ENCODE peak calls at places on chromosomes 16 and 17, in eight cellular contexts. P is IMR-90, I is mucosa of descending colon, B is mammary epithelial cell, S is uterus, G is heart left ventricle, R is neural progenitor cell, V is cardiac fibroblast. A is an unnamed sample.

GRCh38 chr16:84197487-84198128 is 6.7 kb downstream of the ADAD2 start:
- DNase-seq in P (no peak), I (no peak), B (no peak), S (no peak), G (no peak), R (no peak), V (no peak), A (no peak)

GRCh38 chr17:38534498-38534885 is 71.3 kb downstream of the SRCIN1 start:
- DNase-seq in P (no peak), I (no peak), B (no peak), S (no peak), G (no peak), R (no peak), V (no peak), A (no peak)

GRCh38 chr16:8880839-8881510 is 1.2 kb upstream of the LITAFD start:
- DNase-seq in P (no peak), I (no peak), B (no peak), S (no peak), G (no peak), R (no peak), V (no peak), A (no peak)

GRCh38 chr16:534089-534635 is 6.7 kb downstream of the CAPN15 start:
- DNase-seq in P (no peak), I (peak; percentile 88), B (no peak), S (no peak), G (no peak), R (no peak), V (no peak), A (no peak)

GRCh38 chr17:73316919-73317505 is 5.2 kb upstream of the CDC42EP4 start:
- DNase-seq in P (no peak), I (no peak), B (no peak), S (no peak), G (peak; percentile 45), R (peak; percentile 32), V (peak; percentile 68), A (peak; percentile 76)

GRCh38 chr17:62855136-62855535 is 47.0 kb upstream of the MARCHF10 start:
- DNase-seq in P (no peak), I (no peak), B (no peak), S (no peak), G (no peak), R (no peak), V (no peak), A (no peak)

GRCh38 chr16:69917311-69917710 is 33.8 kb upstream of the CLEC18A start:
- DNase-seq in P (no peak), I (no peak), B (no peak), S (no peak), G (no peak), R (no peak), V (no peak), A (no peak)

GRCh38 chr17:31413871-31414589 is 22.6 kb downstream of the RAB11FIP4 start:
- DNase-seq in P (peak; percentile 83), I (no peak), B (peak; percentile 82), S (no peak), G (peak; percentile 58), R (peak; percentile 90), V (peak; percentile 73), A (no peak)

GRCh38 chr16:84324439-84325262 is 30.0 kb downstream of the WFDC1 start:
- DNase-seq in P (peak; percentile 35), I (no peak), B (peak; percentile 12), S (no peak), G (no peak), R (no peak), V (no peak), A (no peak)

GRCh38 chr17:48588519-48588918 is 1.5 kb downstream of the HOXB3 start:
- DNase-seq in P (peak; percentile 53), I (no peak), B (no peak), S (no peak), G (no peak), R (no peak), V (no peak), A (no peak)

GRCh38 chr16:11510178-11510973 is 76.3 kb downstream of the LITAF start:
- DNase-seq in P (no peak), I (no peak), B (no peak), S (no peak), G (no peak), R (no peak), V (no peak), A (no peak)

GRCh38 chr17:27240086-27240801 is 53.7 kb upstream of the WSB1 start:
- DNase-seq in P (no peak), I (no peak), B (no peak), S (no peak), G (no peak), R (no peak), V (no peak), A (no peak)

GRCh38 chr16:15616475-15616874 is 26.5 kb downstream of the MARF1 start:
- DNase-seq in P (no peak), I (no peak), B (no peak), S (no peak), G (no peak), R (no peak), V (no peak), A (no peak)

GRCh38 chr16:81813648-81814047 is 34.6 kb downstream of the PLCG2 start:
- DNase-seq in P (no peak), I (no peak), B (no peak), S (no peak), G (no peak), R (no peak), V (no peak), A (no peak)

GRCh38 chr16:81816793-81817210 is 37.7 kb downstream of the PLCG2 start:
- DNase-seq in P (no peak), I (no peak), B (no peak), S (no peak), G (no peak), R (no peak), V (no peak), A (peak; percentile 86)

GRCh38 chr16:81816351-81816750 is 37.3 kb downstream of the PLCG2 start:
- DNase-seq in P (no peak), I (no peak), B (no peak), S (no peak), G (no peak), R (no peak), V (no peak), A (peak; percentile 64)

GRCh38 chr16:81814751-81815428 is 35.8 kb downstream of the PLCG2 start:
- DNase-seq in P (no peak), I (no peak), B (no peak), S (no peak), G (no peak), R (no peak), V (no peak), A (peak; percentile 59)

GRCh38 chr16:81815429-81815766 is 36.3 kb downstream of the PLCG2 start:
- DNase-seq in P (no peak), I (no peak), B (no peak), S (no peak), G (no peak), R (peak; percentile 29), V (no peak), A (peak; percentile 89)
- H3K4me3 ChIP-seq in P (no peak overlapping the region), I (no peak overlapping the region), B (no peak overlapping the region), S (no peak overlapping the region), G (no peak overlapping the region), R (no peak overlapping the region), V (no peak overlapping the region), A (peak overlapping the region; percentile 64)

GRCh38 chr17:44191941-44192496 is 5.2 kb downstream of the TMUB2 start:
- DNase-seq in P (no peak), I (peak; percentile 70), B (no peak), S (no peak), G (no peak), R (no peak), V (no peak), A (no peak)

GRCh38 chr17:44192750-44193149 is 6.0 kb downstream of the TMUB2 start:
- DNase-seq in P (no peak), I (no peak), B (no peak), S (no peak), G (no peak), R (no peak), V (no peak), A (no peak)

GRCh38 chr17:44190496-44190895 is 3.7 kb downstream of the TMUB2 start:
- DNase-seq in P (no peak), I (no peak), B (no peak), S (no peak), G (no peak), R (no peak), V (no peak), A (no peak)

GRCh38 chr17:44191389-44191788 is 4.6 kb downstream of the TMUB2 start:
- DNase-seq in P (no peak), I (no peak), B (no peak), S (no peak), G (no peak), R (no peak), V (no peak), A (no peak)

GRCh38 chr17:44193326-44194084 is 6.2 kb downstream of the ATXN7L3 start:
- DNase-seq in P (no peak), I (no peak), B (no peak), S (no peak), G (no peak), R (no peak), V (no peak), A (no peak)
- TF ChIP-seq CTCF in P (no peak), I (no peak), B (no peak), S (no peak), G (no peak), R (no peak), V (no peak), A (no peak)

DNA sequence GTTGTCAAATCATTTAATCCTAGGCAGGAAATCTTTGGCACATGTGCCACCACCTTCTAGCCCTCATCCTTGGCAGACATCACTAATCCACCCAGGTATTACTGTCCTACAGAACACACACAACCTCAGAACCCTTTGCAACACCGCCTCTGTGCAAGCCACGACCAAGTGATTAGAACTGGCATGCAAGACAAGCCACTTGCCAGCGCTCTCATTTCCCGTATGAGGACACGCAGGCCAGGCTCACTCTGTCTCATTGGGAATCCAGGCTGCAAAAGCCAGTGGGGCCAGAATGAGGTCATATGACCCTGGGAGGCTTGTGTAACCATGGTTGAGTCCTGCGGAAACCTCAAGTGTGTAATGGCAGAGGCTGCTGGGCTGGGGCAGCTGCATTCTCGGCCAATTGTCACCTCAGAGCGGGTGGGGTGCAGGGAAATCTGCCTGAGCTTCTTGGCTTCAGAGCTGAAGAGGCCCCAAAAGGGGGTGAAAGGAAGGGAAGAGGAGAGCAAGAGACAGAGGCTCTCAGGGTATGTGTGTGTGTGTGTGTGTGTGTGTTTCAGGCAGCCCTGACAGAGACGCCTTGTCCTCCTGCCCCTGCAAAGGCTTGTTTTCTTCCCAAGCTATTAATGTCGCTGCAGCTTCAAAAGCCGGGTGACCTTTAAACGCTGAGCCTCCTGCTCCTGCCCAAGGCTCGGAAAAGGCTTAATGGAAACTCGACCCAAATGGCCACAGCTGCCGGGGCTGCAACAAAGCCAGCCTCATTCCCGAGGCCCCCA is 43.2 kb upstream of the MRPS23 start:
- DNase-seq in P (peak; percentile 98), I (peak; percentile 79), B (peak; percentile 95), S (peak; percentile 90), G (peak; percentile 97), R (peak; percentile 80), V (peak; percentile 100), A (no peak)
- H3K4me3 ChIP-seq in P (no peak overlapping the region), I (no peak overlapping the region), B (no peak overlapping the region), S (no peak overlapping the region), G (peak overlapping the region; percentile 52), R (peak overlapping the region; percentile 9), V (no peak overlapping the region), A (no peak overlapping the region)

DNA sequence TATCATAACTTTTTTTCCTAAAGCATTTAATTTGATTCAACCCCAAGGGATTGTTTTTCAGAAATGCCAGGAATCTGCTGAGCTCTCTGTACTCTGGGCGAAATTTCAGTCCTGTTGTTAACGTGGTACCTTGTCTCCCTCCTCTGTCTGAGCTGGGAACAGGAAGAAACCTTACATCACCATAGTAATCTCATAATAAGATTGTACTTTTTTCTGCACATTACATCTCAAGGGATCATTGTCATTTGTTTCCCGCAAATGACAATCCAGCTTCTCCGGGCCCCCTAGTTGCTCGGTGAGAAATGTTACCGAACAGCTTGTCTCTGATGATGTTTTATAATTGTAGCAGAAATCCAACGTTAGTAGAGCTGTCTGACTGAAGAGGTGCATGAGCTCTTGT is 152.7 kb upstream of the ERCC4 start:
- DNase-seq in P (no peak), I (no peak), B (no peak), S (no peak), G (no peak), R (peak; percentile 69), V (peak; percentile 2), A (no peak)
- TF ChIP-seq CTCF in P (no peak), I (no peak), B (no peak), S (no peak), G (peak; percentile 6), R (peak; percentile 72), V (no peak), A (no peak)